ENCODE peak calls at places on chromosomes 4 and X, in six cellular contexts. N, P, A, Z, R and X are unnamed samples.

GRCh38 chr4:73707918-73708577 is 32.3 kb upstream of the CXCL8 start:
- DNase-seq in N (no peak), P (no peak), A (peak), Z (peak), R (peak), X (no peak)

GRCh38 chrX:9995855-9996339 is 28.7 kb downstream of the CLDN34 start:
- DNase-seq in N (peak), P (peak), A (peak), Z (peak), R (peak), X (peak)

GRCh38 chr4:138178566-138178965 is 63.6 kb downstream of the SLC7A11 start:
- DNase-seq in N (no peak), P (no peak), A (peak), Z (no peak), R (peak), X (no peak)

GRCh38 chr4:243407-243806 is 61.9 kb downstream of the ZNF732 start:
- DNase-seq in N (no peak), P (no peak), A (no peak), Z (no peak), R (no peak), X (peak)

GRCh38 chr4:142549248-142549647 is 296.9 kb downstream of the INPP4B start:
- DNase-seq in N (no peak), P (no peak), A (no peak), Z (no peak), R (no peak), X (no peak)

GRCh38 chr4:24973471-24974251 is 57.1 kb downstream of the LGI2 start:
- DNase-seq in N (no peak), P (no peak), A (no peak), Z (no peak), R (peak), X (no peak)

GRCh38 chr4:151114986-151115385 is 15.6 kb downstream of the RPS3A start:
- DNase-seq in N (no peak), P (no peak), A (no peak), Z (no peak), R (peak), X (no peak)

GRCh38 chrX:133419911-133420310 is 4.6 kb upstream of the GPC4 start:
- DNase-seq in N (no peak), P (no peak), A (no peak), Z (no peak), R (no peak), X (no peak)

GRCh38 chrX:135060697-135061096 is 8.8 kb upstream of the RTL8A start:
- DNase-seq in N (no peak), P (no peak), A (no peak), Z (no peak), R (no peak), X (no peak)

GRCh38 chrX:149939271-149940014 is 1.2 kb upstream of the EOLA2 start:
- DNase-seq in N (peak), P (peak), A (peak), Z (peak), R (peak), X (peak)

GRCh38 chrX:18828832-18829404 is 121.5 kb downstream of the PPEF1 start:
- DNase-seq in N (no peak), P (no peak), A (peak), Z (no peak), R (peak), X (no peak)

GRCh38 chrX:106903856-106904528 is 851 bp upstream of the RIPPLY1 start:
- DNase-seq in N (no peak), P (no peak), A (no peak), Z (no peak), R (no peak), X (no peak)

GRCh38 chrX:38341442-38341841 is 11.0 kb upstream of the OTC start:
- DNase-seq in N (no peak), P (no peak), A (no peak), Z (no peak), R (no peak), X (no peak)

GRCh38 chr4:182062458-182062857 is 180.7 kb upstream of the TENM3 start:
- DNase-seq in N (no peak), P (no peak), A (no peak), Z (no peak), R (no peak), X (no peak)

GRCh38 chr4:742742-743311 is 37.2 kb downstream of the PCGF3 start:
- DNase-seq in N (no peak), P (no peak), A (peak), Z (peak), R (peak), X (peak)

GRCh38 chr4:60605651-60606354 is 594.3 kb upstream of the ADGRL3 start:
- DNase-seq in N (no peak), P (no peak), A (no peak), Z (no peak), R (peak), X (peak)

GRCh38 chr4:145618210-145618911 is 824 bp upstream of the MMAA start:
- DNase-seq in N (no peak), P (no peak), A (peak), Z (no peak), R (peak), X (peak)

GRCh38 chr4:121072080-121072835 is at the start of gene NDNF:
- DNase-seq in N (no peak), P (peak), A (peak), Z (peak), R (peak), X (peak)

GRCh38 chrX:47321386-47321785 is 49.0 kb upstream of the ZNF157 start:
- DNase-seq in N (no peak), P (peak), A (no peak), Z (peak), R (peak), X (no peak)

GRCh38 chr4:56255820-56256219 is 131.5 kb downstream of the AASDH start:
- DNase-seq in N (no peak), P (no peak), A (peak), Z (no peak), R (no peak), X (no peak)

GRCh38 chr4:138869165-138869564 is 146.4 kb upstream of the NOCT start:
- DNase-seq in N (no peak), P (no peak), A (no peak), Z (no peak), R (no peak), X (no peak)

GRCh38 chrX:115038406-115038805 is 21.0 kb upstream of the IL13RA2 start:
- DNase-seq in N (no peak), P (no peak), A (no peak), Z (no peak), R (no peak), X (no peak)

GRCh38 chr4:73891739-73892405 is 22.7 kb downstream of the CXCL1 start:
- DNase-seq in N (no peak), P (no peak), A (peak), Z (no peak), R (peak), X (no peak)

GRCh38 chrX:123835661-123836371 is 24.0 kb upstream of the XIAP start:
- DNase-seq in N (no peak), P (no peak), A (peak), Z (no peak), R (peak), X (no peak)

GRCh38 chr4:150310159-150310895 is 232.1 kb downstream of the DCLK2 start:
- DNase-seq in N (no peak), P (no peak), A (peak), Z (peak), R (peak), X (no peak)

GRCh38 chrX:39199429-39199828 is 398.2 kb downstream of the MID1IP1 start:
- DNase-seq in N (no peak), P (no peak), A (peak), Z (no peak), R (no peak), X (no peak)

GRCh38 chrX:40290519-40290918 is 192.8 kb upstream of the BCOR start:
- DNase-seq in N (no peak), P (no peak), A (no peak), Z (no peak), R (no peak), X (no peak)

GRCh38 chr4:150080335-150080734 is 2.1 kb downstream of the DCLK2 start:
- DNase-seq in N (no peak), P (no peak), A (no peak), Z (no peak), R (peak), X (no peak)

GRCh38 chrX:123525131-123525725 is 207.6 kb downstream of the THOC2 start:
- DNase-seq in N (no peak), P (no peak), A (no peak), Z (no peak), R (no peak), X (no peak)

GRCh38 chr4:61553562-61554125 is 353.5 kb downstream of the ADGRL3 start:
- DNase-seq in N (no peak), P (no peak), A (no peak), Z (no peak), R (no peak), X (no peak)

GRCh38 chrX:16978193-16978984 is 31.9 kb downstream of the REPS2 start:
- DNase-seq in N (no peak), P (no peak), A (no peak), Z (no peak), R (no peak), X (no peak)

GRCh38 chr4:38663021-38663800 is 788 bp upstream of the KLF3 start:
- DNase-seq in N (peak), P (no peak), A (peak), Z (peak), R (no peak), X (peak)

GRCh38 chr4:79551555-79551954 is 143.5 kb upstream of the GK2 start:
- DNase-seq in N (no peak), P (no peak), A (no peak), Z (no peak), R (no peak), X (no peak)

GRCh38 chr4:61277785-61278184 is 77.7 kb downstream of the ADGRL3 start:
- DNase-seq in N (peak), P (no peak), A (no peak), Z (no peak), R (no peak), X (peak)